ENCODE peak calls at places on chromosomes 16 and 17, in six cellular contexts. I, W, A, X, Q and R are unnamed samples.

GRCh38 chr17:81171941-81172340 is 5.9 kb upstream of the AATK start:
- DNase-seq in I (no peak), W (no peak), A (no peak), X (no peak), Q (no peak), R (no peak)

GRCh38 chr17:9529033-9529748 is 46.4 kb downstream of the STX8 start:
- DNase-seq in I (peak), W (no peak), A (no peak), X (no peak), Q (no peak), R (no peak)

GRCh38 chr17:142876-143784 is 5.8 kb downstream of the SCGB1C2 start:
- DNase-seq in I (no peak), W (no peak), A (no peak), X (no peak), Q (peak), R (no peak)

GRCh38 chr17:2849327-2849670 is 53.1 kb downstream of the RAP1GAP2 start:
- DNase-seq in I (no peak), W (no peak), A (no peak), X (no peak), Q (no peak), R (no peak)

GRCh38 chr16:62829084-62829483 is 792.8 kb upstream of the CDH8 start:
- DNase-seq in I (no peak), W (no peak), A (no peak), X (no peak), Q (no peak), R (no peak)

GRCh38 chr17:28575126-28575795 is 1.4 kb downstream of the ALDOC start:
- DNase-seq in I (no peak), W (no peak), A (no peak), X (no peak), Q (no peak), R (no peak)

GRCh38 chr16:72666267-72666666 is 381.7 kb downstream of the ZFHX3 start:
- DNase-seq in I (no peak), W (no peak), A (no peak), X (no peak), Q (no peak), R (no peak)

GRCh38 chr17:61048398-61049106 is 351.1 kb upstream of the TBX2 start:
- DNase-seq in I (no peak), W (no peak), A (no peak), X (no peak), Q (no peak), R (no peak)

GRCh38 chr16:53058441-53058840 is 3.6 kb downstream of the CHD9 start:
- DNase-seq in I (no peak), W (no peak), A (no peak), X (no peak), Q (no peak), R (no peak)

GRCh38 chr16:28930652-28931051 is 1.1 kb upstream of the CD19 start:
- DNase-seq in I (no peak), W (no peak), A (no peak), X (no peak), Q (no peak), R (no peak)

GRCh38 chr16:84700518-84701277 is 898 bp downstream of the USP10 start:
- DNase-seq in I (peak), W (no peak), A (peak), X (no peak), Q (no peak), R (peak)

GRCh38 chr17:82048571-82048971 is 3.0 kb downstream of the RFNG start:
- DNase-seq in I (no peak), W (no peak), A (no peak), X (no peak), Q (no peak), R (no peak)

GRCh38 chr16:56234737-56235136 is 43.4 kb downstream of the GNAO1 start:
- DNase-seq in I (no peak), W (no peak), A (no peak), X (no peak), Q (no peak), R (no peak)

GRCh38 chr17:43615330-43615729 is 46.4 kb downstream of the MEOX1 start:
- DNase-seq in I (no peak), W (no peak), A (no peak), X (no peak), Q (no peak), R (no peak)

GRCh38 chr17:27612160-27612767 is 18.7 kb upstream of the LGALS9 start:
- DNase-seq in I (no peak), W (no peak), A (no peak), X (no peak), Q (no peak), R (no peak)

GRCh38 chr17:47934856-47935255 is 6.5 kb upstream of the PNPO start:
- DNase-seq in I (no peak), W (no peak), A (no peak), X (no peak), Q (no peak), R (no peak)

GRCh38 chr16:89374393-89374948 is 115.9 kb downstream of the ANKRD11 start:
- DNase-seq in I (no peak), W (no peak), A (no peak), X (no peak), Q (no peak), R (no peak)

GRCh38 chr16:65414284-65414984 is 292.6 kb upstream of the CDH11 start:
- DNase-seq in I (no peak), W (no peak), A (no peak), X (peak), Q (no peak), R (no peak)

GRCh38 chr16:26129997-26130396 is 438.2 kb downstream of the HS3ST4 start:
- DNase-seq in I (no peak), W (no peak), A (no peak), X (no peak), Q (no peak), R (no peak)

GRCh38 chr17:44968225-44969143 is at the start of gene C1QL1:
- DNase-seq in I (peak), W (peak), A (peak), X (peak), Q (peak), R (peak)

GRCh38 chr17:22171631-22172030 is 479.3 kb downstream of the KCNJ18 start:
- DNase-seq in I (no peak), W (no peak), A (no peak), X (no peak), Q (no peak), R (no peak)

GRCh38 chr17:29777663-29778062 is 152.4 kb downstream of the SSH2 start:
- DNase-seq in I (no peak), W (no peak), A (no peak), X (no peak), Q (no peak), R (no peak)

GRCh38 chr17:57987582-57988300 is at the start of gene VEZF1:
- DNase-seq in I (peak), W (peak), A (peak), X (no peak), Q (peak), R (peak)

GRCh38 chr17:10198509-10199249 is at the start of gene GAS7:
- DNase-seq in I (peak), W (no peak), A (peak), X (no peak), Q (no peak), R (peak)

GRCh38 chr17:42850964-42851363 is at the start of gene AOC3:
- DNase-seq in I (no peak), W (no peak), A (no peak), X (no peak), Q (no peak), R (no peak)

GRCh38 chr17:75881678-75882454 is 3.5 kb upstream of the TRIM47 start:
- DNase-seq in I (no peak), W (no peak), A (no peak), X (no peak), Q (no peak), R (no peak)

GRCh38 chr17:6669479-6670212 is 18.1 kb downstream of the C17orf100 start:
- DNase-seq in I (no peak), W (no peak), A (no peak), X (no peak), Q (no peak), R (no peak)

GRCh38 chr17:81822996-81823799 is 9.9 kb downstream of the MCRIP1 start:
- DNase-seq in I (no peak), W (no peak), A (no peak), X (no peak), Q (no peak), R (no peak)

GRCh38 chr17:58329035-58329807 is 626 bp upstream of the TSPOAP1 start:
- DNase-seq in I (no peak), W (peak), A (peak), X (no peak), Q (no peak), R (peak)

GRCh38 chr16:71569621-71570020 is 7.3 kb downstream of the TAT start:
- DNase-seq in I (no peak), W (no peak), A (no peak), X (no peak), Q (no peak), R (no peak)

GRCh38 chr17:57628421-57628820 is 116.7 kb downstream of the CCDC182 start:
- DNase-seq in I (no peak), W (no peak), A (no peak), X (no peak), Q (no peak), R (no peak)

GRCh38 chr17:69913241-69914015 is 161.6 kb upstream of the KCNJ16 start:
- DNase-seq in I (no peak), W (no peak), A (no peak), X (no peak), Q (no peak), R (no peak)

GRCh38 chr16:57091200-57091989 is 988 bp upstream of the CPNE2 start:
- DNase-seq in I (no peak), W (no peak), A (no peak), X (no peak), Q (peak), R (no peak)

GRCh38 chr16:72298947-72299346 is 127.0 kb upstream of the PMFBP1 start:
- DNase-seq in I (no peak), W (no peak), A (no peak), X (no peak), Q (no peak), R (no peak)

GRCh38 chr17:32117399-32117798 is 24.9 kb upstream of the RHOT1 start:
- DNase-seq in I (no peak), W (no peak), A (no peak), X (no peak), Q (no peak), R (no peak)